ENCODE peak calls at places on chromosome 1, in four cellular contexts. One of them, this sample, is unnamed.

GRCh38 chr1:164184273-164184672 is 374.7 kb upstream of the PBX1 start:
- DNase-seq in epithelial cell of prostate: peak
- DNase-seq in fibroblast of lung: no peak
- DNase-seq in effector memory CD4-positive, alpha-beta T cell: no peak
- DNase-seq in this sample: peak

GRCh38 chr1:169550294-169550693 is 36.0 kb downstream of the F5 start:
- DNase-seq in fibroblast of lung: peak
- DNase-seq in epithelial cell of prostate: no peak
- DNase-seq in effector memory CD4-positive, alpha-beta T cell: no peak
- DNase-seq in this sample: no peak

GRCh38 chr1:192824511-192824910 is 15.7 kb downstream of the RGS2 start:
- DNase-seq in fibroblast of lung: peak
- DNase-seq in effector memory CD4-positive, alpha-beta T cell: no peak
- DNase-seq in epithelial cell of prostate: no peak
- DNase-seq in this sample: no peak

GRCh38 chr1:30388386-30388785 is 335.0 kb downstream of the MATN1 start:
- DNase-seq in fibroblast of lung: no peak
- DNase-seq in effector memory CD4-positive, alpha-beta T cell: no peak
- DNase-seq in epithelial cell of prostate: no peak
- DNase-seq in this sample: no peak

GRCh38 chr1:2379733-2380404 is 11.5 kb downstream of the MORN1 start:
- DNase-seq in epithelial cell of prostate: no peak
- DNase-seq in fibroblast of lung: no peak
- DNase-seq in effector memory CD4-positive, alpha-beta T cell: no peak
- DNase-seq in this sample: no peak

GRCh38 chr1:93805027-93805426 is 74.0 kb downstream of the DNTTIP2 start:
- DNase-seq in effector memory CD4-positive, alpha-beta T cell: no peak
- DNase-seq in epithelial cell of prostate: no peak
- DNase-seq in fibroblast of lung: peak
- DNase-seq in this sample: no peak

GRCh38 chr1:9846611-9847171 is 22.9 kb upstream of the CLSTN1 start:
- DNase-seq in fibroblast of lung: no peak
- DNase-seq in epithelial cell of prostate: no peak
- DNase-seq in effector memory CD4-positive, alpha-beta T cell: no peak
- DNase-seq in this sample: no peak

GRCh38 chr1:218983848-218984247 is 189.8 kb upstream of the LYPLAL1 start:
- DNase-seq in fibroblast of lung: no peak
- DNase-seq in effector memory CD4-positive, alpha-beta T cell: no peak
- DNase-seq in epithelial cell of prostate: no peak
- DNase-seq in this sample: no peak

GRCh38 chr1:204072951-204073836 is at the start of gene SOX13:
- DNase-seq in effector memory CD4-positive, alpha-beta T cell: no peak
- DNase-seq in fibroblast of lung: peak
- DNase-seq in epithelial cell of prostate: peak
- DNase-seq in this sample: peak

GRCh38 chr1:173414136-173414535 is 63.0 kb upstream of the PRDX6 start:
- DNase-seq in epithelial cell of prostate: no peak
- DNase-seq in fibroblast of lung: no peak
- DNase-seq in effector memory CD4-positive, alpha-beta T cell: no peak
- DNase-seq in this sample: no peak

GRCh38 chr1:205317311-205317917 is 4.1 kb downstream of the NUAK2 start:
- DNase-seq in fibroblast of lung: peak
- DNase-seq in epithelial cell of prostate: no peak
- DNase-seq in effector memory CD4-positive, alpha-beta T cell: no peak
- DNase-seq in this sample: no peak

GRCh38 chr1:56462209-56462608 is 117.2 kb downstream of the PLPP3 start:
- DNase-seq in effector memory CD4-positive, alpha-beta T cell: no peak
- DNase-seq in epithelial cell of prostate: no peak
- DNase-seq in fibroblast of lung: no peak
- DNase-seq in this sample: no peak

GRCh38 chr1:72827285-72827684 is 544.9 kb upstream of the NEGR1 start:
- DNase-seq in epithelial cell of prostate: no peak
- DNase-seq in fibroblast of lung: peak
- DNase-seq in effector memory CD4-positive, alpha-beta T cell: no peak
- DNase-seq in this sample: no peak

GRCh38 chr1:17212487-17213121 is 7.7 kb downstream of the PADI1 start:
- DNase-seq in fibroblast of lung: peak
- DNase-seq in epithelial cell of prostate: no peak
- DNase-seq in effector memory CD4-positive, alpha-beta T cell: peak
- DNase-seq in this sample: no peak

This sample was measured in foreskin keratinocyte.